ENCODE peak calls at places on chromosomes 16 and 17, in five cellular contexts. One of them, this sample, is unnamed.

GRCh38 chr16:54554581-54554980 is 268.0 kb upstream of the IRX3 start:
- DNase-seq in activated CD8-positive, alpha-beta T cell treated with anti-CD3 and anti-CD28 coated beads for 36 hours: no peak
- DNase-seq in coronary artery: no peak
- DNase-seq in body of pancreas: no peak
- DNase-seq in stomach: no peak
- DNase-seq in this sample: no peak

GRCh38 chr17:37824534-37825485 is 80.0 kb upstream of the HNF1B start:
- DNase-seq in activated CD8-positive, alpha-beta T cell treated with anti-CD3 and anti-CD28 coated beads for 36 hours: no peak
- DNase-seq in stomach: no peak
- DNase-seq in coronary artery: no peak
- DNase-seq in body of pancreas: no peak
- DNase-seq in this sample: no peak

GRCh38 chr17:52157603-52158449 is 688 bp downstream of the CA10 start:
- DNase-seq in coronary artery: no peak
- DNase-seq in activated CD8-positive, alpha-beta T cell treated with anti-CD3 and anti-CD28 coated beads for 36 hours: peak
- DNase-seq in stomach: no peak
- DNase-seq in body of pancreas: no peak
- DNase-seq in this sample: peak

GRCh38 chr17:79583475-79583874 is 27.4 kb downstream of the RBFOX3 start:
- DNase-seq in coronary artery: no peak
- DNase-seq in body of pancreas: no peak
- DNase-seq in stomach: no peak
- DNase-seq in activated CD8-positive, alpha-beta T cell treated with anti-CD3 and anti-CD28 coated beads for 36 hours: no peak
- DNase-seq in this sample: no peak

GRCh38 chr16:22397459-22397858 is 23.0 kb upstream of the CDR2 start:
- DNase-seq in stomach: no peak
- DNase-seq in coronary artery: no peak
- DNase-seq in activated CD8-positive, alpha-beta T cell treated with anti-CD3 and anti-CD28 coated beads for 36 hours: no peak
- DNase-seq in body of pancreas: no peak
- DNase-seq in this sample: no peak

GRCh38 chr16:4323845-4324478 is 8.1 kb downstream of the GLIS2 start:
- DNase-seq in coronary artery: no peak
- DNase-seq in body of pancreas: peak
- DNase-seq in activated CD8-positive, alpha-beta T cell treated with anti-CD3 and anti-CD28 coated beads for 36 hours: no peak
- DNase-seq in stomach: peak
- DNase-seq in this sample: no peak

GRCh38 chr17:17523001-17523713 is 27.0 kb upstream of the RASD1 start:
- DNase-seq in coronary artery: no peak
- DNase-seq in stomach: peak
- DNase-seq in body of pancreas: peak
- DNase-seq in activated CD8-positive, alpha-beta T cell treated with anti-CD3 and anti-CD28 coated beads for 36 hours: no peak
- DNase-seq in this sample: no peak

GRCh38 chr16:31243734-31244670 is 15.8 kb upstream of the ITGAM start:
- DNase-seq in coronary artery: no peak
- DNase-seq in body of pancreas: no peak
- DNase-seq in stomach: no peak
- DNase-seq in activated CD8-positive, alpha-beta T cell treated with anti-CD3 and anti-CD28 coated beads for 36 hours: no peak
- DNase-seq in this sample: no peak

GRCh38 chr17:51507444-51507843 is 247.1 kb downstream of the UTP18 start:
- DNase-seq in stomach: no peak
- DNase-seq in body of pancreas: no peak
- DNase-seq in activated CD8-positive, alpha-beta T cell treated with anti-CD3 and anti-CD28 coated beads for 36 hours: no peak
- DNase-seq in coronary artery: no peak
- DNase-seq in this sample: no peak

GRCh38 chr17:78939615-78940014 is 14.4 kb upstream of the TIMP2 start:
- DNase-seq in coronary artery: no peak
- DNase-seq in stomach: no peak
- DNase-seq in activated CD8-positive, alpha-beta T cell treated with anti-CD3 and anti-CD28 coated beads for 36 hours: no peak
- DNase-seq in body of pancreas: no peak
- DNase-seq in this sample: no peak

GRCh38 chr17:29115906-29116651 is 64.1 kb downstream of the MYO18A start:
- DNase-seq in stomach: no peak
- DNase-seq in activated CD8-positive, alpha-beta T cell treated with anti-CD3 and anti-CD28 coated beads for 36 hours: peak
- DNase-seq in body of pancreas: peak
- DNase-seq in coronary artery: no peak
- DNase-seq in this sample: no peak

GRCh38 chr16:25034916-25035315 is 19.7 kb upstream of the ARHGAP17 start:
- DNase-seq in stomach: no peak
- DNase-seq in coronary artery: no peak
- DNase-seq in body of pancreas: no peak
- DNase-seq in activated CD8-positive, alpha-beta T cell treated with anti-CD3 and anti-CD28 coated beads for 36 hours: no peak
- DNase-seq in this sample: no peak

GRCh38 chr17:306536-307294 is 45.9 kb downstream of the RPH3AL start:
- DNase-seq in coronary artery: no peak
- DNase-seq in stomach: no peak
- DNase-seq in body of pancreas: peak
- DNase-seq in activated CD8-positive, alpha-beta T cell treated with anti-CD3 and anti-CD28 coated beads for 36 hours: no peak
- DNase-seq in this sample: peak

GRCh38 chr17:67311551-67311950 is 54.8 kb downstream of the PSMD12 start:
- DNase-seq in body of pancreas: no peak
- DNase-seq in coronary artery: no peak
- DNase-seq in activated CD8-positive, alpha-beta T cell treated with anti-CD3 and anti-CD28 coated beads for 36 hours: no peak
- DNase-seq in stomach: no peak
- DNase-seq in this sample: no peak

GRCh38 chr17:78677303-78678219 is 100.4 kb upstream of the DNAH17 start:
- DNase-seq in activated CD8-positive, alpha-beta T cell treated with anti-CD3 and anti-CD28 coated beads for 36 hours: no peak
- DNase-seq in stomach: no peak
- DNase-seq in coronary artery: no peak
- DNase-seq in body of pancreas: no peak
- DNase-seq in this sample: no peak

GRCh38 chr16:15988268-15989013 is 39.0 kb downstream of the ABCC1 start:
- DNase-seq in activated CD8-positive, alpha-beta T cell treated with anti-CD3 and anti-CD28 coated beads for 36 hours: no peak
- DNase-seq in body of pancreas: no peak
- DNase-seq in stomach: no peak
- DNase-seq in coronary artery: no peak
- DNase-seq in this sample: no peak

GRCh38 chr16:78993342-78993741 is 607.2 kb downstream of the MAF start:
- DNase-seq in coronary artery: no peak
- DNase-seq in activated CD8-positive, alpha-beta T cell treated with anti-CD3 and anti-CD28 coated beads for 36 hours: no peak
- DNase-seq in body of pancreas: no peak
- DNase-seq in stomach: no peak
- DNase-seq in this sample: no peak

GRCh38 chr16:12815361-12815760 is 11.7 kb upstream of the CPPED1 start:
- DNase-seq in body of pancreas: no peak
- DNase-seq in coronary artery: no peak
- DNase-seq in activated CD8-positive, alpha-beta T cell treated with anti-CD3 and anti-CD28 coated beads for 36 hours: no peak
- DNase-seq in stomach: no peak
- DNase-seq in this sample: no peak

GRCh38 chr17:54694287-54694887 is 206.3 kb upstream of the TOM1L1 start:
- DNase-seq in coronary artery: no peak
- DNase-seq in stomach: no peak
- DNase-seq in body of pancreas: no peak
- DNase-seq in activated CD8-positive, alpha-beta T cell treated with anti-CD3 and anti-CD28 coated beads for 36 hours: no peak
- DNase-seq in this sample: no peak

GRCh38 chr16:6484931-6485330 is 847.7 kb upstream of the RBFOX1 start:
- DNase-seq in body of pancreas: no peak
- DNase-seq in stomach: no peak
- DNase-seq in activated CD8-positive, alpha-beta T cell treated with anti-CD3 and anti-CD28 coated beads for 36 hours: no peak
- DNase-seq in coronary artery: no peak
- DNase-seq in this sample: no peak

GRCh38 chr16:71432906-71433305 is 8.9 kb downstream of the TLE7 start:
- DNase-seq in activated CD8-positive, alpha-beta T cell treated with anti-CD3 and anti-CD28 coated beads for 36 hours: no peak
- DNase-seq in coronary artery: no peak
- DNase-seq in body of pancreas: no peak
- DNase-seq in stomach: no peak
- DNase-seq in this sample: no peak

GRCh38 chr17:38601539-38602351 is 4.0 kb downstream of the SRCIN1 start:
- DNase-seq in coronary artery: no peak
- DNase-seq in stomach: no peak
- DNase-seq in body of pancreas: no peak
- DNase-seq in activated CD8-positive, alpha-beta T cell treated with anti-CD3 and anti-CD28 coated beads for 36 hours: peak
- DNase-seq in this sample: no peak

GRCh38 chr16:68644715-68645493 is at the start of gene CDH3:
- DNase-seq in stomach: peak
- DNase-seq in coronary artery: no peak
- DNase-seq in activated CD8-positive, alpha-beta T cell treated with anti-CD3 and anti-CD28 coated beads for 36 hours: peak
- DNase-seq in body of pancreas: peak
- DNase-seq in this sample: no peak

GRCh38 chr17:81398855-81399451 is 3.7 kb downstream of the BAHCC1 start:
- DNase-seq in coronary artery: no peak
- DNase-seq in activated CD8-positive, alpha-beta T cell treated with anti-CD3 and anti-CD28 coated beads for 36 hours: no peak
- DNase-seq in stomach: no peak
- DNase-seq in body of pancreas: no peak
- DNase-seq in this sample: no peak

GRCh38 chr17:45021607-45022287 is 29.7 kb downstream of the DCAKD start:
- DNase-seq in coronary artery: no peak
- DNase-seq in stomach: peak
- DNase-seq in activated CD8-positive, alpha-beta T cell treated with anti-CD3 and anti-CD28 coated beads for 36 hours: peak
- DNase-seq in body of pancreas: peak
- DNase-seq in this sample: no peak

DNA sequence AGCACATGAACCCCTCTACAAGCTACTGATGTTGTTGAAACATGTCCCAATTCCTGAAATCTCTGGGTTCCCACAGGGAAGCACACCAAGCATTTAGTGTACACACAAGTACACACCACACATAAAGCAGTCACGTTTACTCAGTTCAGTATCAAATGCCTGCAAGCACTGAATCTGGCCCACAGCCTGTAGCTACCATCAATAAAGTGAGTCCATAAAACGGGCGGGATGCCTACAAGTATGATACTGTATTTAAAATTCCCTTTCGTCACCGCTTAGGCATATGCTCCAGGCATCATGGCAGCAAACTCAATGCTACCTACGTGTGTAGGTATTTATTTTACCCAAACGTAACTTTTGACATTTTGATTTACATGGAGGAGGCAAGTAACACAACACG is 2.3 kb downstream of the AXIN1 start:
- DNase-seq in activated CD8-positive, alpha-beta T cell treated with anti-CD3 and anti-CD28 coated beads for 36 hours: no peak
- DNase-seq in stomach: no peak
- DNase-seq in coronary artery: no peak
- DNase-seq in body of pancreas: no peak
- DNase-seq in this sample: no peak
- TF ChIP-seq CTCF in activated CD8-positive, alpha-beta T cell treated with anti-CD3 and anti-CD28 coated beads for 36 hours: no peak
- TF ChIP-seq CTCF in stomach: no peak
- TF ChIP-seq CTCF in coronary artery: no peak
- TF ChIP-seq CTCF in body of pancreas: no peak
- TF ChIP-seq CTCF in this sample: no peak

GRCh38 chr16:28183930-28184329 is 27.8 kb downstream of the XPO6 start:
- DNase-seq in stomach: no peak
- DNase-seq in coronary artery: no peak
- DNase-seq in activated CD8-positive, alpha-beta T cell treated with anti-CD3 and anti-CD28 coated beads for 36 hours: no peak
- DNase-seq in body of pancreas: no peak
- DNase-seq in this sample: no peak

GRCh38 chr16:28181557-28181914 is 30.2 kb downstream of the XPO6 start:
- DNase-seq in stomach: peak
- DNase-seq in activated CD8-positive, alpha-beta T cell treated with anti-CD3 and anti-CD28 coated beads for 36 hours: no peak
- DNase-seq in coronary artery: no peak
- DNase-seq in body of pancreas: peak
- DNase-seq in this sample: no peak

GRCh38 chr16:28183441-28183840 is 28.3 kb downstream of the XPO6 start:
- DNase-seq in body of pancreas: no peak
- DNase-seq in coronary artery: no peak
- DNase-seq in activated CD8-positive, alpha-beta T cell treated with anti-CD3 and anti-CD28 coated beads for 36 hours: no peak
- DNase-seq in stomach: no peak
- DNase-seq in this sample: no peak

GRCh38 chr16:28180660-28181556 is 30.9 kb downstream of the XPO6 start:
- DNase-seq in coronary artery: no peak
- DNase-seq in stomach: no peak
- DNase-seq in body of pancreas: no peak
- DNase-seq in activated CD8-positive, alpha-beta T cell treated with anti-CD3 and anti-CD28 coated beads for 36 hours: no peak
- DNase-seq in this sample: no peak

GRCh38 chr16:28182183-28182582 is 29.6 kb downstream of the XPO6 start:
- DNase-seq in activated CD8-positive, alpha-beta T cell treated with anti-CD3 and anti-CD28 coated beads for 36 hours: peak
- DNase-seq in coronary artery: no peak
- DNase-seq in body of pancreas: no peak
- DNase-seq in stomach: no peak
- DNase-seq in this sample: no peak
- TF ChIP-seq CTCF in activated CD8-positive, alpha-beta T cell treated with anti-CD3 and anti-CD28 coated beads for 36 hours: no peak
- TF ChIP-seq CTCF in coronary artery: no peak
- TF ChIP-seq CTCF in body of pancreas: no peak
- TF ChIP-seq CTCF in stomach: no peak
- TF ChIP-seq CTCF in this sample: no peak

DNA sequence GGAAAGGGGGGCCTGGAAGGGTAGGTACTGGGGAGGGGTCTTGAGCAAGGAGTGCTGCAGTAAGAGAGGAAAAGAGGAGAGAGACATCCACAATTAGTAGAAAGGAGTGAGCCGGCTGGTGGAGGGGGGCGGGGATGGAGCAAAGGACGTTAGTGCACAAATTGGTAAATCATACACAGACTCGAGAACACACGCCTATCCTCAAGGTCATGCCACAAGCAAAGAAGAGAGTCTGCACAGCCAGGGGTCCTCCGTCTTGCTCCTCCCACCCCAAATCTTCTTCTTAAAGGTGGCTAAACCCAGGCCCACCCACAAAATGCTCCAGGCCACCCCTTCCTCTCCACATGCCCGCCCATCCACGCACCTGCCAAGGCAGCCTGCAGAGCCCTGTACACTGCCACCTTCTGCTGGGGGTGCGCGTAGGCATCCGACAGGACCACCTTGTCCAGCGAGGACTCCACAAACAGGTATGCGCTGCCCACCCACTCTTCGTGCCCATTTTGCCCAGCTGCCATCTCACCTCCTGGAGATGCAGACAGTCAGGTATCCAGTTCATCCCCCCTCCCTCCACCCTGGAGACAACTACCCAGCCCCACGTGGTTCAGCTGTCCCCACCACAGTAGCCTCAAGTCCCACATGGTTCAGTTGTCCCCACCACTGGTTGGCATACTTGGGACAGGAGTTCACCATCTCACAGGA is 3.4 kb downstream of the TRADD start:
- DNase-seq in activated CD8-positive, alpha-beta T cell treated with anti-CD3 and anti-CD28 coated beads for 36 hours: peak
- DNase-seq in coronary artery: peak
- DNase-seq in stomach: no peak
- DNase-seq in body of pancreas: no peak
- DNase-seq in this sample: no peak
- TF ChIP-seq CTCF in activated CD8-positive, alpha-beta T cell treated with anti-CD3 and anti-CD28 coated beads for 36 hours: no peak
- TF ChIP-seq CTCF in coronary artery: no peak
- TF ChIP-seq CTCF in stomach: no peak
- TF ChIP-seq CTCF in body of pancreas: no peak
- TF ChIP-seq CTCF in this sample: no peak

GRCh38 chr16:84397090-84397489 is 28.8 kb downstream of the ATP2C2 start:
- DNase-seq in activated CD8-positive, alpha-beta T cell treated with anti-CD3 and anti-CD28 coated beads for 36 hours: no peak
- DNase-seq in coronary artery: no peak
- DNase-seq in stomach: no peak
- DNase-seq in body of pancreas: no peak
- DNase-seq in this sample: peak
- TF ChIP-seq CTCF in activated CD8-positive, alpha-beta T cell treated with anti-CD3 and anti-CD28 coated beads for 36 hours: no peak
- TF ChIP-seq CTCF in coronary artery: no peak
- TF ChIP-seq CTCF in stomach: no peak
- TF ChIP-seq CTCF in body of pancreas: no peak
- TF ChIP-seq CTCF in this sample: peak

GRCh38 chr17:82913304-82914043 is 73.7 kb upstream of the ZNF750 start:
- DNase-seq in coronary artery: no peak
- DNase-seq in activated CD8-positive, alpha-beta T cell treated with anti-CD3 and anti-CD28 coated beads for 36 hours: no peak
- DNase-seq in body of pancreas: no peak
- DNase-seq in stomach: peak
- DNase-seq in this sample: no peak
- TF ChIP-seq CTCF in coronary artery: no peak
- TF ChIP-seq CTCF in activated CD8-positive, alpha-beta T cell treated with anti-CD3 and anti-CD28 coated beads for 36 hours: no peak
- TF ChIP-seq CTCF in body of pancreas: peak
- TF ChIP-seq CTCF in stomach: no peak
- TF ChIP-seq CTCF in this sample: peak